ENCODE peak calls at places on chromosomes 3 and 15, in ten cellular contexts. H is neural progenitor cell, S is neuronal stem cell, M is colonic mucosa, D is prostate gland, I is adrenal gland, W is mesendoderm, C is thoracic aorta, X is BJ, Y is heart right ventricle. Z is an unnamed sample. For H3K27me3, the result is how much of the 10 kb centered on the place peaks cover.

GRCh38 chr15:82847703-82848102 is 38.3 kb downstream of the WHAMM start:
- DNase-seq in H (no peak), S (no peak), M (no peak), D (no peak), I (no peak), W (no peak), C (no peak), X (no peak), Y (no peak), Z (no peak)

GRCh38 chr15:51634591-51635198 is 12.1 kb upstream of the DMXL2 start:
- DNase-seq in H (no peak), S (no peak), M (no peak), D (no peak), I (no peak), W (no peak), C (no peak), X (no peak), Y (no peak), Z (no peak)

GRCh38 chr3:86865506-86865905 is 125.4 kb downstream of the VGLL3 start:
- DNase-seq in H (no peak), S (no peak), M (no peak), D (no peak), I (no peak), W (peak), C (no peak), X (peak), Y (no peak), Z (no peak)

GRCh38 chr15:90617171-90617570 is 87.4 kb downstream of the CRTC3 start:
- DNase-seq in H (no peak), S (no peak), M (no peak), D (no peak), I (no peak), W (no peak), C (no peak), X (no peak), Y (no peak), Z (no peak)

GRCh38 chr15:92809880-92810361 is 90.2 kb upstream of the CHD2 start:
- DNase-seq in H (peak), S (no peak), M (peak), D (peak), I (peak), W (peak), C (no peak), X (no peak), Y (peak), Z (no peak)

GRCh38 chr3:138331143-138331894 is 1.7 kb upstream of the NME9 start:
- DNase-seq in H (no peak), S (no peak), M (no peak), D (no peak), I (peak), W (peak), C (no peak), X (no peak), Y (no peak), Z (no peak)

GRCh38 chr15:48462688-48463087 is 131.5 kb downstream of the DUT start:
- DNase-seq in H (no peak), S (no peak), M (no peak), D (no peak), I (no peak), W (no peak), C (no peak), X (no peak), Y (no peak), Z (no peak)

GRCh38 chr3:185342458-185343169 is 20.3 kb upstream of the MAP3K13 start:
- DNase-seq in H (no peak), S (no peak), M (no peak), D (no peak), I (no peak), W (no peak), C (no peak), X (no peak), Y (no peak), Z (no peak)

GRCh38 chr3:42823351-42823750 is 14.1 kb downstream of the ACKR2 start:
- DNase-seq in H (no peak), S (no peak), M (peak), D (peak), I (no peak), W (no peak), C (no peak), X (no peak), Y (no peak), Z (no peak)

GRCh38 chr3:71051893-71052687 is 531.4 kb downstream of the FOXP1 start:
- DNase-seq in H (no peak), S (no peak), M (no peak), D (no peak), I (no peak), W (no peak), C (no peak), X (no peak), Y (no peak), Z (no peak)

GRCh38 chr15:84827246-84827645 is 10.1 kb downstream of the ALPK3 start:
- DNase-seq in H (no peak), S (no peak), M (no peak), D (no peak), I (no peak), W (no peak), C (no peak), X (no peak), Y (no peak), Z (no peak)

GRCh38 chr15:81573098-81573746 is 199.2 kb upstream of the TMC3 start:
- DNase-seq in H (no peak), S (no peak), M (no peak), D (no peak), I (no peak), W (peak), C (no peak), X (no peak), Y (no peak), Z (no peak)

GRCh38 chr3:53235545-53235944 is 20.3 kb downstream of the TKT start:
- DNase-seq in H (no peak), S (no peak), M (no peak), D (no peak), I (no peak), W (no peak), C (no peak), X (no peak), Y (no peak), Z (no peak)

GRCh38 chr3:27985369-27986035 is 255.9 kb upstream of the CMC1 start:
- DNase-seq in H (no peak), S (no peak), M (no peak), D (no peak), I (no peak), W (peak), C (no peak), X (no peak), Y (no peak), Z (no peak)

GRCh38 chr3:66367979-66368378 is 132.8 kb downstream of the LRIG1 start:
- DNase-seq in H (no peak), S (no peak), M (no peak), D (no peak), I (no peak), W (no peak), C (no peak), X (no peak), Y (no peak), Z (no peak)

GRCh38 chr3:30964612-30965011 is 70.2 kb upstream of the GADL1 start:
- DNase-seq in H (no peak), S (no peak), M (no peak), D (no peak), I (no peak), W (no peak), C (no peak), X (no peak), Y (no peak), Z (no peak)

DNA sequence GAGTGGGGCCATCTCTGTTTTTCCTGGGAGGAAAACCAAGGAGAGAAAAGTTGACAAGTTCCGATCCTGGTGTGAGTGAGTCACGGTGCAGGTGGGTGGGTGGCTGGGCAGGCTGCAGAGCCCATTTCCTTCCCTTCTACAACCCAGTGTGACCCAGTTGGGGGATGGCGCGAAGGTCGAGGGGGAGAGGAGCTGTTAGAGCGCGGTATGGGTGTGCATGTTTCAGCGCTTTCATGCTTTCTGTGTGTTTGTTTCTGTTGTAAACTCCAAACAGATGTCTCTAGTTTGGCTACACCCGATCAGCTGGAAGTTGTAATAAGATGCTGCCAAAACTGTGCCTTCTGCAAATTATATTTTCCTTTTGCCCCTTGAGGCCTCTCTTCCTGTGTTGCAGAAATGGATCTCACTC is 3.8 kb downstream of the FAM43A start:
- DNase-seq in H (no peak), S (no peak), M (no peak), D (no peak), I (no peak), W (peak), C (no peak), X (no peak), Y (peak), Z (no peak)
- H3K4me3 ChIP-seq in H (no peak), S (no peak), M (no peak), D (peak), I (no peak), W (no peak), C (no peak), X (peak), Y (no peak), Z (no peak)

DNA sequence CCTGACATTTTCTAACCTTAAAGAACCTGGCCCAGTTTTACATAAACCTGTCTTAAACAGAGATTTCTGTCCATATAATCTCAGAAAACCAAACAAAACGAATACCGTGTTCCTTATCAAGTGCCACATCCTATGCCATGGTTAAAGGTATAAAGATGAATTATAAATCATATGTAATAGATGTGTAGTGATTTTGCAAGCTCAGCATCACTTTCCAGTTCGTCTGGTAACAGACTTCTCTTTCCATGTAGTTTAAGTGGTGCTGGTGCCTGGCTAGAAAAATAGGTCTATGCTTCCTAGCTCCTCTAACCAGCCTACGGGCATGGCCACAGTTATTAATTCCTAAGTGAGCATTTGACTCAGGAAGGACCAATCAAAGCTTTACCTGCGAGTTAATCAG is 3.4 kb upstream of the GRM7 start:
- DNase-seq in H (no peak), S (no peak), M (no peak), D (no peak), I (no peak), W (no peak), C (no peak), X (no peak), Y (no peak), Z (no peak)
- H3K27me3 ChIP-seq in H (half or more), S (under half), M (under half), D (under half), I (under half), W (under half), C (under half), X (under half), Y (half or more), Z (under half)

GRCh38 chr3:126083913-126084514 is at the start of gene SLC41A3:
- DNase-seq in H (peak), S (peak), M (peak), D (peak), I (peak), W (peak), C (peak), X (peak), Y (peak), Z (peak)

GRCh38 chr3:126081618-126082333 is 2.1 kb downstream of the SLC41A3 start:
- DNase-seq in H (no peak), S (no peak), M (no peak), D (no peak), I (peak), W (peak), C (no peak), X (no peak), Y (no peak), Z (no peak)

GRCh38 chr3:126083138-126083445 is 832 bp downstream of the SLC41A3 start:
- DNase-seq in H (no peak), S (no peak), M (no peak), D (no peak), I (no peak), W (peak), C (no peak), X (no peak), Y (no peak), Z (no peak)

GRCh38 chr3:126083511-126083912 is 412 bp downstream of the SLC41A3 start:
- DNase-seq in H (peak), S (peak), M (peak), D (peak), I (no peak), W (peak), C (no peak), X (no peak), Y (no peak), Z (no peak)

DNA sequence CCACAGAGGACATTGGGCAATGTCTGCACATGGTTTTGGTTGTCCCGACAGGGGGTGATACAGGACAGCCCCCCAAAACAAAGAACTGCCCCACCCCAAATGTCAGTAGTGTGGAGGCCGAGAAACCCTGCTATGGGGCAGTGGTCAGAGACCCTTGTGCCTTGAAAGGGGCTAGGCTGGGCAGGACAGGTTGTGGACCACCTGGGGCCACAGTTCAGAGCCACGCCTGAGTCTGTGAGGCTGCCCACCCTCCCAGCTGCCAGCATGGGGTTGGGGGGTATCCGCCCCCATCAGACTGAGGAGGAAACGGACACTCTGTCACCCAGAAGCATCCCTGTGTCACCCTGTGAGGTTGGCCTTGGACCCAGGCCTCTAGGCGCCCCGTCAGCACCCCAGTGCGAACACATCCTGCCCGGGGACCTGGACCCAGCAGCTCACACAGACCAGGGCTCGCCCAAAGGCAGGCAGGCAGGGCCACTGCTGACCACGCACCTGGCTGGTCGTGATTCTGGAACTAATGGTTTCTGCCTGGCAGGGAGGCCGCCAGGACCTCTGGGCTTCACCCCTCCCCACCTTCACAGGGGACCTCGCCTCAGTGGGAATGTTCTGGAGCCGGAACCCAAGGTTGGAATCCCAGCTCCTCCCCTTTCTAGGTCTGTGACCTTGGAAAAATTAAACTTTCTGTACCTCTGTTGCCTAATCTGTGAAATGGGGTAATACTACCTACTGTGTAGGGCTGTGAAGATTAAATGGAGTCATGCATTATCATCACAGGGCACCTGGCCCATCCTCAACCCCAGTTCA is 1.4 kb downstream of the SLC41A3 start:
- DNase-seq in H (no peak), S (no peak), M (no peak), D (no peak), I (peak), W (no peak), C (no peak), X (no peak), Y (no peak), Z (no peak)
- H3K4me3 ChIP-seq in H (peak), S (no peak), M (no peak), D (no peak), I (peak), W (no peak), C (peak), X (no peak), Y (no peak), Z (no peak)

DNA sequence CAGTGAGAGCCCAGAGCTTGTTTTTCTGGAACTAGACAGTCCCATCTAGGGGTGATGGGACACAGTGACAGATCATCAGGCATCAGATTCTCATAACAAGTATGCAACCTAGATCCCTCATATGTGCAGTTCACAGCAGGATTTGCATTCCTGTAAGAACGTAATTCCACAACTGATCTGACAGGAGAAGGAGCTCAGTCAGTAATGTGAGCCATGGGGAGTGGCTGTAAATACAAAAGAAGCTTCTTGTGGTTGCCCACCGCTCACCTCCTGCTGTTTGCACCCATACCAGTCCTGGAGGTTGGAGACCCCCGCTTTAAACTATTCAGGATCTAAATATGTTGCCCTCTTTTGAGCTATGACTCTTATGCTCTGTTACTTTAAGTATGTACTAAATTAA is 167.2 kb downstream of the ALCAM start:
- DNase-seq in H (no peak), S (no peak), M (no peak), D (no peak), I (no peak), W (no peak), C (no peak), X (no peak), Y (no peak), Z (no peak)
- H3K27me3 ChIP-seq in H (under half), S (under half), M (under half), D (under half), I (under half), W (under half), C (under half), X (under half), Y (under half), Z (under half)

GRCh38 chr15:37014566-37014965 is 85.8 kb downstream of the MEIS2 start:
- DNase-seq in H (peak), S (no peak), M (no peak), D (no peak), I (no peak), W (peak), C (no peak), X (no peak), Y (no peak), Z (no peak)

GRCh38 chr15:37015025-37015424 is 85.3 kb downstream of the MEIS2 start:
- DNase-seq in H (no peak), S (no peak), M (no peak), D (peak), I (peak), W (no peak), C (peak), X (no peak), Y (peak), Z (no peak)

GRCh38 chr15:37015476-37015875 is 84.9 kb downstream of the MEIS2 start:
- DNase-seq in H (peak), S (no peak), M (no peak), D (no peak), I (no peak), W (no peak), C (no peak), X (no peak), Y (no peak), Z (no peak)

GRCh38 chr15:37017031-37017625 is 83.2 kb downstream of the MEIS2 start:
- DNase-seq in H (no peak), S (no peak), M (no peak), D (no peak), I (no peak), W (no peak), C (no peak), X (no peak), Y (no peak), Z (no peak)

DNA sequence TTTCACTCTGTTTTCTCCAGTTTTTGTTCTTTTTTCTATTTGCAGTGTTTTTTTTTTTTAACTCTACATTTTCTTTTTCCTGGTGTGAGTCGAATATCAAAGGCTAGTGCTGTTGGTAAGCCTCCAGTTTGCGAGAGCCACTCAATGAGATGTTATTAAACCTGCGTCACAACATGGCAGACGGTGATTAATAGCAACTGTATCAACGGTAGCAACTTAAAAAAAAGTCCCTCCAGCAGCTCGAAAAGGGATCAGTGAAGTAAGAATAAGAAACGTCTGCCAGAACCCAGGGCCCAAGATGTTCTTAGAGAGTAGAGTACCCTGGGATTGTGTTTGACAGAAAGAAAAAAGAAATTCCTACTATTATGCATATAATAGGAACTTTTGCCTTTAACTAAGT is 84.1 kb downstream of the MEIS2 start:
- DNase-seq in H (no peak), S (no peak), M (no peak), D (peak), I (peak), W (no peak), C (peak), X (peak), Y (peak), Z (no peak)
- H3K4me3 ChIP-seq in H (no peak), S (no peak), M (no peak), D (no peak), I (peak), W (no peak), C (peak), X (no peak), Y (no peak), Z (no peak)

GRCh38 chr3:54817628-54818027 is 110.2 kb downstream of the LRTM1 start:
- DNase-seq in H (no peak), S (no peak), M (no peak), D (no peak), I (no peak), W (no peak), C (no peak), X (peak), Y (no peak), Z (no peak)
- H3K27me3 ChIP-seq in H (under half), S (under half), M (under half), D (under half), I (under half), W (under half), C (under half), X (under half), Y (under half), Z (under half)